ENCODE peak calls at places on chromosome 7, in five cellular contexts. One of them, this sample, is unnamed.

GRCh38 chr7:123367508-123368122 is 166.8 kb downstream of the IQUB start:
- DNase-seq in H9: no peak
- DNase-seq in IMR-90: no peak
- DNase-seq in mesenchymal stem cell: peak; percentile 52
- DNase-seq in neuronal stem cell: no peak
- DNase-seq in this sample: peak; percentile 45

GRCh38 chr7:1362301-1362700 is 97.0 kb downstream of the MICALL2 start:
- DNase-seq in H9: no peak
- DNase-seq in IMR-90: no peak
- DNase-seq in mesenchymal stem cell: no peak
- DNase-seq in neuronal stem cell: no peak
- DNase-seq in this sample: no peak

GRCh38 chr7:2005746-2006145 is 227.0 kb downstream of the MAD1L1 start:
- DNase-seq in H9: peak; percentile 21
- DNase-seq in IMR-90: no peak
- DNase-seq in mesenchymal stem cell: no peak
- DNase-seq in neuronal stem cell: no peak
- DNase-seq in this sample: no peak

GRCh38 chr7:94041529-94041928 is 37.4 kb upstream of the BET1 start:
- DNase-seq in H9: no peak
- DNase-seq in IMR-90: peak; percentile 84
- DNase-seq in mesenchymal stem cell: peak; percentile 53
- DNase-seq in neuronal stem cell: no peak
- DNase-seq in this sample: no peak

GRCh38 chr7:49001610-49002033 is 77.3 kb downstream of the CDC14C start:
- DNase-seq in H9: peak; percentile 86
- DNase-seq in IMR-90: no peak
- DNase-seq in mesenchymal stem cell: no peak
- DNase-seq in neuronal stem cell: peak; percentile 42
- DNase-seq in this sample: peak; percentile 91

GRCh38 chr7:87886875-87887274 is 10.6 kb downstream of the DBF4 start:
- DNase-seq in H9: no peak
- DNase-seq in IMR-90: peak; percentile 56
- DNase-seq in mesenchymal stem cell: peak; percentile 59
- DNase-seq in neuronal stem cell: no peak
- DNase-seq in this sample: peak; percentile 33

GRCh38 chr7:130144632-130145171 is 60.5 kb downstream of the TMEM209 start:
- DNase-seq in H9: no peak
- DNase-seq in IMR-90: peak; percentile 58
- DNase-seq in mesenchymal stem cell: peak; percentile 10
- DNase-seq in neuronal stem cell: no peak
- DNase-seq in this sample: no peak

GRCh38 chr7:143407296-143408246 is 1.1 kb downstream of the EPHA1 start:
- DNase-seq in H9: no peak
- DNase-seq in IMR-90: no peak
- DNase-seq in mesenchymal stem cell: no peak
- DNase-seq in neuronal stem cell: no peak
- DNase-seq in this sample: peak; percentile 71

GRCh38 chr7:53485354-53485753 is 449.9 kb downstream of the POM121L12 start:
- DNase-seq in H9: no peak
- DNase-seq in IMR-90: no peak
- DNase-seq in mesenchymal stem cell: no peak
- DNase-seq in neuronal stem cell: no peak
- DNase-seq in this sample: no peak

GRCh38 chr7:36175872-36176271 is 22.8 kb downstream of the EEPD1 start:
- DNase-seq in H9: no peak
- DNase-seq in IMR-90: no peak
- DNase-seq in mesenchymal stem cell: no peak
- DNase-seq in neuronal stem cell: no peak
- DNase-seq in this sample: no peak

GRCh38 chr7:127417346-127417745 is 24.8 kb upstream of the ZNF800 start:
- DNase-seq in H9: no peak
- DNase-seq in IMR-90: no peak
- DNase-seq in mesenchymal stem cell: no peak
- DNase-seq in neuronal stem cell: no peak
- DNase-seq in this sample: no peak

GRCh38 chr7:131098527-131098926 is 229.1 kb upstream of the MKLN1 start:
- DNase-seq in H9: no peak
- DNase-seq in IMR-90: no peak
- DNase-seq in mesenchymal stem cell: no peak
- DNase-seq in neuronal stem cell: no peak
- DNase-seq in this sample: no peak

GRCh38 chr7:13309535-13309934 is 622.1 kb downstream of the ARL4A start:
- DNase-seq in H9: no peak
- DNase-seq in IMR-90: no peak
- DNase-seq in mesenchymal stem cell: no peak
- DNase-seq in neuronal stem cell: no peak
- DNase-seq in this sample: no peak

GRCh38 chr7:37675739-37676138 is 7.8 kb upstream of the GPR141 start:
- DNase-seq in H9: no peak
- DNase-seq in IMR-90: no peak
- DNase-seq in mesenchymal stem cell: no peak
- DNase-seq in neuronal stem cell: no peak
- DNase-seq in this sample: no peak

GRCh38 chr7:144842377-144842851 is 6.6 kb upstream of the TPK1 start:
- DNase-seq in H9: no peak
- DNase-seq in IMR-90: no peak
- DNase-seq in mesenchymal stem cell: peak; percentile 29
- DNase-seq in neuronal stem cell: no peak
- DNase-seq in this sample: peak; percentile 91

GRCh38 chr7:154342971-154343633 is 290.9 kb downstream of the DPP6 start:
- DNase-seq in H9: no peak
- DNase-seq in IMR-90: no peak
- DNase-seq in mesenchymal stem cell: no peak
- DNase-seq in neuronal stem cell: no peak
- DNase-seq in this sample: no peak

GRCh38 chr7:105682331-105683070 is 101.2 kb upstream of the EFCAB10 start:
- DNase-seq in H9: no peak
- DNase-seq in IMR-90: no peak
- DNase-seq in mesenchymal stem cell: no peak
- DNase-seq in neuronal stem cell: no peak
- DNase-seq in this sample: no peak

GRCh38 chr7:96719164-96719563 is 9.5 kb upstream of the SEM1 start:
- DNase-seq in H9: no peak
- DNase-seq in IMR-90: no peak
- DNase-seq in mesenchymal stem cell: no peak
- DNase-seq in neuronal stem cell: no peak
- DNase-seq in this sample: no peak

GRCh38 chr7:98816925-98817710 is 52.7 kb downstream of the TMEM130 start:
- DNase-seq in H9: no peak
- DNase-seq in IMR-90: no peak
- DNase-seq in mesenchymal stem cell: no peak
- DNase-seq in neuronal stem cell: no peak
- DNase-seq in this sample: no peak
- H2AK5ac ChIP-seq in H9: no peak overlapping the region
- H2AK5ac ChIP-seq in IMR-90: no peak overlapping the region
- H2AK5ac ChIP-seq in mesenchymal stem cell: no peak overlapping the region
- H2AK5ac ChIP-seq in neuronal stem cell: no peak overlapping the region
- H2AK5ac ChIP-seq in this sample: no peak overlapping the region

GRCh38 chr7:101747058-101747617 is 70.3 kb upstream of the CUX1 start:
- DNase-seq in H9: no peak
- DNase-seq in IMR-90: no peak
- DNase-seq in mesenchymal stem cell: no peak
- DNase-seq in neuronal stem cell: no peak
- DNase-seq in this sample: no peak
- H2BK15ac ChIP-seq in H9: no peak overlapping the region
- H2BK15ac ChIP-seq in IMR-90: peak overlapping the region; percentile 49
- H2BK15ac ChIP-seq in mesenchymal stem cell: no peak overlapping the region
- H2BK15ac ChIP-seq in neuronal stem cell: peak overlapping the region; percentile 56
- H2BK15ac ChIP-seq in this sample: no peak overlapping the region

GRCh38 chr7:44631458-44632115 is 25.2 kb downstream of the OGDH start:
- DNase-seq in H9: no peak
- DNase-seq in IMR-90: peak; percentile 49
- DNase-seq in mesenchymal stem cell: peak; percentile 75
- DNase-seq in neuronal stem cell: no peak
- DNase-seq in this sample: no peak

GRCh38 chr7:44630791-44631457 is 24.5 kb downstream of the OGDH start:
- DNase-seq in H9: no peak
- DNase-seq in IMR-90: no peak
- DNase-seq in mesenchymal stem cell: no peak
- DNase-seq in neuronal stem cell: no peak
- DNase-seq in this sample: no peak

GRCh38 chr7:44634187-44634838 is 27.9 kb downstream of the OGDH start:
- DNase-seq in H9: no peak
- DNase-seq in IMR-90: peak; percentile 25
- DNase-seq in mesenchymal stem cell: no peak
- DNase-seq in neuronal stem cell: no peak
- DNase-seq in this sample: no peak

GRCh38 chr7:44633254-44634186 is 27.1 kb downstream of the OGDH start:
- DNase-seq in H9: no peak
- DNase-seq in IMR-90: peak; percentile 97
- DNase-seq in mesenchymal stem cell: peak; percentile 94
- DNase-seq in neuronal stem cell: no peak
- DNase-seq in this sample: no peak

GRCh38 chr7:44632196-44632595 is 25.8 kb downstream of the OGDH start:
- DNase-seq in H9: no peak
- DNase-seq in IMR-90: no peak
- DNase-seq in mesenchymal stem cell: no peak
- DNase-seq in neuronal stem cell: no peak
- DNase-seq in this sample: no peak
- H2AK5ac ChIP-seq in H9: no peak overlapping the region
- H2AK5ac ChIP-seq in IMR-90: peak overlapping the region; percentile 81
- H2AK5ac ChIP-seq in mesenchymal stem cell: peak overlapping the region; percentile 28
- H2AK5ac ChIP-seq in neuronal stem cell: no peak overlapping the region
- H2AK5ac ChIP-seq in this sample: no peak overlapping the region

GRCh38 chr7:47265621-47266020 is 316.3 kb downstream of the TNS3 start:
- DNase-seq in H9: no peak
- DNase-seq in IMR-90: no peak
- DNase-seq in mesenchymal stem cell: no peak
- DNase-seq in neuronal stem cell: no peak
- DNase-seq in this sample: no peak

GRCh38 chr7:47260270-47260669 is 321.6 kb downstream of the TNS3 start:
- DNase-seq in H9: no peak
- DNase-seq in IMR-90: no peak
- DNase-seq in mesenchymal stem cell: no peak
- DNase-seq in neuronal stem cell: no peak
- DNase-seq in this sample: no peak

GRCh38 chr7:47264021-47264651 is 317.8 kb downstream of the TNS3 start:
- DNase-seq in H9: no peak
- DNase-seq in IMR-90: no peak
- DNase-seq in mesenchymal stem cell: peak; percentile 19
- DNase-seq in neuronal stem cell: no peak
- DNase-seq in this sample: no peak

GRCh38 chr7:47259682-47260081 is 322.2 kb downstream of the TNS3 start:
- DNase-seq in H9: no peak
- DNase-seq in IMR-90: no peak
- DNase-seq in mesenchymal stem cell: no peak
- DNase-seq in neuronal stem cell: no peak
- DNase-seq in this sample: no peak

GRCh38 chr7:47262881-47263280 is 319.0 kb downstream of the TNS3 start:
- DNase-seq in H9: no peak
- DNase-seq in IMR-90: no peak
- DNase-seq in mesenchymal stem cell: no peak
- DNase-seq in neuronal stem cell: no peak
- DNase-seq in this sample: no peak
- H2BK15ac ChIP-seq in H9: no peak overlapping the region
- H2BK15ac ChIP-seq in IMR-90: no peak overlapping the region
- H2BK15ac ChIP-seq in mesenchymal stem cell: no peak overlapping the region
- H2BK15ac ChIP-seq in neuronal stem cell: no peak overlapping the region
- H2BK15ac ChIP-seq in this sample: no peak overlapping the region

This sample was measured in mesendoderm.